ENCODE peak calls at places on chromosome 11, in four cellular contexts. B is smooth muscle cell of the brain vasculature; R is stimulated activated naive CD8-positive, alpha-beta T cell treated with anti-CD3 and anti-CD28 coated beads, Interleukin-15, amount 100 ng/mL, for 72 hours; E is activated CD4-positive, alpha-beta T cell treated with anti-CD3 and anti-CD28 coated beads, Interleukin-2, amount 50 U/mL, for 48 hours. X is an unnamed sample.

GRCh38 chr11:132351050-132351449 is 980.6 kb downstream of the NTM start:
- DNase-seq in B (no peak), R (no peak), E (no peak), X (peak)

GRCh38 chr11:80899381-80899780 is 1458.6 kb upstream of the TENM4 start:
- DNase-seq in B (no peak), R (no peak), E (no peak), X (no peak)

GRCh38 chr11:11659567-11660341 is 37.9 kb upstream of the GALNT18 start:
- DNase-seq in B (no peak), R (no peak), E (no peak), X (no peak)

GRCh38 chr11:118258410-118258809 is 5.7 kb downstream of the MPZL2 start:
- DNase-seq in B (no peak), R (no peak), E (no peak), X (no peak)

GRCh38 chr11:122984186-122985011 is 2.8 kb upstream of the BSX start:
- DNase-seq in B (no peak), R (peak), E (peak), X (no peak)

GRCh38 chr11:22162754-22163153 is 30.1 kb upstream of the ANO5 start:
- DNase-seq in B (no peak), R (no peak), E (no peak), X (no peak)

GRCh38 chr11:120964857-120965256 is 59.0 kb upstream of the TBCEL start:
- DNase-seq in B (no peak), R (no peak), E (no peak), X (no peak)

GRCh38 chr11:6539748-6540268 is 42.7 kb downstream of the DNHD1 start:
- DNase-seq in B (no peak), R (no peak), E (no peak), X (no peak)

GRCh38 chr11:93484716-93485115 is 58.5 kb downstream of the SMCO4 start:
- DNase-seq in B (peak), R (no peak), E (no peak), X (no peak)

GRCh38 chr11:70243912-70244652 is 26.4 kb upstream of the PPFIA1 start:
- DNase-seq in B (no peak), R (no peak), E (no peak), X (no peak)

GRCh38 chr11:45928535-45929215 is 6.2 kb downstream of the LARGE2 start:
- DNase-seq in B (no peak), R (no peak), E (no peak), X (peak)

X was measured in left lobe of liver.